ENCODE peak calls at places on chromosomes 1 and 21, in seven cellular contexts. E is heart left ventricle, V is fibroblast of mammary gland, G is cardiac fibroblast, R is ascending aorta, M is skeletal muscle cell, U is prostate gland. W is an unnamed sample.

GRCh38 chr1:183416850-183417690 is 1.1 kb downstream of the NMNAT2 start:
- DNase-seq in E (peak), V (peak), G (peak), R (no peak), M (peak), U (peak), W (peak)

GRCh38 chr21:35648512-35648911 is 411.8 kb downstream of the SETD4 start:
- DNase-seq in E (no peak), V (no peak), G (no peak), R (no peak), M (no peak), U (peak), W (no peak)

GRCh38 chr1:64511054-64511453 is 41.1 kb downstream of the CACHD1 start:
- DNase-seq in E (no peak), V (no peak), G (no peak), R (no peak), M (no peak), U (no peak), W (no peak)

GRCh38 chr1:229870381-229870780 is 196.7 kb upstream of the GALNT2 start:
- DNase-seq in E (no peak), V (no peak), G (no peak), R (no peak), M (no peak), U (no peak), W (no peak)

GRCh38 chr1:42170779-42171621 is 6.5 kb upstream of the GUCA2A start:
- DNase-seq in E (no peak), V (no peak), G (no peak), R (no peak), M (no peak), U (no peak), W (no peak)

GRCh38 chr1:108063703-108064102 is 98.7 kb upstream of the VAV3 start:
- DNase-seq in E (no peak), V (no peak), G (no peak), R (no peak), M (no peak), U (no peak), W (no peak)

GRCh38 chr1:30315185-30315960 is 408.0 kb downstream of the MATN1 start:
- DNase-seq in E (no peak), V (peak), G (no peak), R (no peak), M (no peak), U (no peak), W (peak)

GRCh38 chr1:3321559-3322439 is 132.7 kb upstream of the ARHGEF16 start:
- DNase-seq in E (no peak), V (no peak), G (no peak), R (no peak), M (no peak), U (no peak), W (no peak)

GRCh38 chr1:151773698-151774097 is 10.4 kb upstream of the MRPL9 start:
- DNase-seq in E (no peak), V (peak), G (peak), R (no peak), M (no peak), U (no peak), W (peak)

GRCh38 chr1:9807541-9807940 is 16.2 kb downstream of the CLSTN1 start:
- DNase-seq in E (no peak), V (no peak), G (no peak), R (no peak), M (no peak), U (no peak), W (no peak)

GRCh38 chr1:228368801-228369607 is 37.6 kb downstream of the TRIM11 start:
- DNase-seq in E (peak), V (no peak), G (no peak), R (no peak), M (no peak), U (no peak), W (no peak)

DNA sequence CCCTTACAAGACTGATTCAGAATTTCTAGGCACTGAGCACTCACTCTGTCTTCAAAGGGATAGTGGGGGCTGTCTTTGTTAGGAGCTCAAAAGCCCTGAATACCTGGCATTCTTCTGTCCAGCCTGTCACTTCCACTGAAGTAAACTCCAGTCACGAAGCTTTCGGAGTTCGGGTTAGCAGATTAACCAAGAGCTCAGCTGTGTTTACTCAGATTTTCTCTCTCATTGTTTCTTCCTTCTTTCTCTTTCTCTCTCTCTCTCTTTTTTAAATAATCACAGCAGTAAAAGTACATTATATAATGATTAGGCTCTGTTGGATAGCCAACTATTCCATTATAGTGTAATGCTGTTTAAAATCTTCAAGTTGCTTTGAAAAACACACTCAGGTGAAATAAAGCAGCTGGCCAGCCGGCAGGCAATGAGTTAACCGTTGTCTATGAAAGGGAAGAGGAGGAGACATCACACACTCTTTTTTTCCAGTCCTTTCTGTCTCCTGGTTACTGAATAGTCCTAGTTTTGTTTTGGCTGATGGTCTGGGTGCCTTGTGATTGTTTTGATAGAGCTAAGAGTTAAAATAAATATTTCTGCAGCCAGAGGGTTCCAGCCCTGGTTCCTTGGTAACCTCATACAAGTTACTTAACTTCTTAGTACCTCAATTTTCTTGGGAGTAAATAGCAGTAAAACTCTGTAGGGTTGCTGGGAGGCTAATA is 89.8 kb downstream of the ADSS2 start:
- DNase-seq in E (no peak), V (peak), G (peak), R (no peak), M (no peak), U (peak), W (no peak)
- H3K4me3 ChIP-seq in E (no peak), V (no peak), G (no peak), R (no peak), M (peak), U (peak), W (no peak)

GRCh38 chr1:109850194-109850593 is 60.5 kb upstream of the CSF1 start:
- DNase-seq in E (no peak), V (no peak), G (no peak), R (no peak), M (no peak), U (no peak), W (no peak)
- H3K4me3 ChIP-seq in E (no peak), V (no peak), G (no peak), R (no peak), M (no peak), U (no peak), W (no peak)

DNA sequence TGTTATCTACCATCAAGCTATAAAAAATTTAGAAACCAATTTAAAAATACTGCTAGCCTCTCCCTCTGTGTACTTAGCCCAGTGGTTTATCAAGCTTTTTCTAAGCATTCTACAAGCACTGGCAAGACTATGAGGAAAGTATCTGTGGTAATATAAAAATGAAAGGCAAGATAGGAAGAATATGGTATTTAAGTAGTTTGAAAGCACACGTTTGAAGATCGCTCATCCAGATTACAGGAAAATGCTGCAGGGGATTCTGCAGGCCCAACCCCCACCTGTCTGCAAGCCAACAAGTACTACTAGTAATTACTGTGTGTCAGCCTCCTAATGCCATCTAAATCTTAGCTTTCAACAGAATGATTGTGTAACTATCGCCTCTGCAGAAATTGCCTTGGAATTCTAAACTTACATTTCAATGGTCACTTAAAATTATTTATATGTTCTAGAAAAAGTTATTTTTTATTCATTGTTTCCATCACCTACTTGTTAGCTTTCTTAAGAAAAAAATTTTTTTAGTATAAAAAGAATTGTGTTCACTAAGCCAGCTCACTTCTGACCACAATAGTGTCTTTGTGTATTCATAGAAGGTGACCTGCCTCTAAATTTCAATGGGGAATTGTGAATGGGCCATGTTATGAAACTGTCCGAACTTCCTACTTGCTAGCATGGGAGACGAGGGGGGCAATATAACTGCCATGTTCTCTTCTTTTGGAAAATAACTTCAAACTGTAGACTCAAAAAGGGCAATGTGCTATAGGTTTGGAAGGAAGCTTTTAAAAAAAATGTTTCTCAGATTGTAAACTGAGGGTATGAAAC is 8.4 kb downstream of the ERRFI1 start:
- DNase-seq in E (no peak), V (peak), G (peak), R (no peak), M (no peak), U (peak), W (peak)
- H3K4me3 ChIP-seq in E (no peak), V (no peak), G (no peak), R (no peak), M (no peak), U (no peak), W (no peak)

DNA sequence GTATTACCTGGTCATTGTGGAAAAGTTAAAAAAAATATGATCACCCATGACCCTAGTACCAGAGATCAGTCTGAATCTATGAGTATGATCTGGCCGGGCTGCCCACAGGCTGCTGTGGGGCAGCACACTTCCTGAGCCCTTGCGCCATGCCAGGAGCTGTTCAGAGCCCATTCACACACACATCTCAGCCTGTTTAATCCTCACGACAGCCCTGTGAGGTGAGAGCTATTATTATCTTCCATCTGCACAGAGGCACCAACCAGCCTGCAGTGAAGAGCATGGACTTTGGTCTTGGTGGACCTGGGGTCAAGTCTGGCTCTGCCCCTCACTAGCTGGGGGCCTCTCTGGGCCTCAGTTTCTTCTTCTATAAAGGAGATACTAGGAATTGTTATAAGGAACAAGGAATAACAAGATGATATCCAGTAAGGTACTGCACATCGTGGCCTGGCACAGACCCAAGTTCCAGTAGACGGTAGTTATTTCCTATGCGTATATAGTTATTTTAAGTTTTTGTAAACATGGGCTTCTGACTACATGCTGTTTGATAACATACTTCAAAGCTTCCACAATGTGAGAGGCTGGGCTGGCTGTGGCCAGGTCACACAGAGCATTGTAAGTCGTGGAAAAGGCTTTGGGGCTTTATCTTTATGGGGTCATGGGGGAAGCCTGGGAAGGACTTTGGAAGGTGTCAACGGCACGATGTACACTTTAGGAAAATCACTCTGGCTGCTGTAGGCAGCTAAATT is 3.4 kb upstream of the PADI2 start:
- DNase-seq in E (no peak), V (peak), G (peak), R (no peak), M (no peak), U (no peak), W (no peak)
- H3K4me3 ChIP-seq in E (no peak), V (no peak), G (no peak), R (no peak), M (no peak), U (no peak), W (no peak)

DNA sequence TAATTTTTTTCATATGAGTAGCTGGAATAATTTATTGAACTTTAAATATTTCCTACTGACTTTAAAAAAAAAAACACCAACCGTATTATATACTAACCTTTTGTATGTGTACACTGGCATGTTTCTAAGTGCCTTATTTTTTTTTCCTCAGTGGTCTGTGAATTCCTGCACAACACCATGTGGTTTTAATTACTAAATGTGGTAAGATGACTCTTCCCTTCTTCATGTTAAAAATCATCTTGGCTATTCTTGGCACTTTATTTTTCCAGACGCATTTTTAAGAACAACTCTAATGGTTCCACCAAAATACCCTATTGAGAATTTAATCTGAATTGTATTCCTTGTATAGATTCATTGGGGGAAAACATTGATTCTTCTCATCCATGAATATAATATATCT is 28.4 kb downstream of the PPP2R5A start:
- DNase-seq in E (no peak), V (peak), G (peak), R (no peak), M (peak), U (no peak), W (no peak)
- H3K4me3 ChIP-seq in E (no peak), V (no peak), G (no peak), R (no peak), M (no peak), U (no peak), W (no peak)

GRCh38 chr1:156894711-156895407 is 1.3 kb downstream of the PEAR1 start:
- DNase-seq in E (peak), V (peak), G (peak), R (no peak), M (no peak), U (no peak), W (no peak)
- H3K4me3 ChIP-seq in E (peak), V (peak), G (peak), R (peak), M (peak), U (no peak), W (no peak)

DNA sequence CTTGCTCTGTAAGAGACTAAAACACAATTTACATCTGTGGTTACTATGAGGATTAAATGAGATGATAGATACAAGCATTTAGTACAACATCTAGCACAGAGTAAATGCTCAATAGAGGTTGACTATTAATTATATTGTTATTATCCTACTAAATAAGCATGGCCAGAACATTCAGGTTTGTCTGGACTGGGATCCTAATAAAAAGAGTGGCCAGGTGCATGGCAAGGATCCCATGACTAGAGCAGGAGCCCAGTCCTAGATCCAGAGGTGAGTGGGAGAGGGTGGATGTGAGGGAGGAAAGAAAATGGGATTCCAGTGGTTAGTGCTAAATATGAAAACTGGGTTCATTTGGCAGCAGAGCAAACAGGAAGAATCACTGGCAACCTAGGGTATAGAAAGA is 71.3 kb upstream of the FGGY start:
- DNase-seq in E (no peak), V (no peak), G (no peak), R (no peak), M (no peak), U (peak), W (no peak)
- H3K4me3 ChIP-seq in E (no peak), V (no peak), G (no peak), R (no peak), M (no peak), U (no peak), W (no peak)

W was measured in bronchial epithelial cell.